ENCODE peak calls at places on chromosomes 3 and 15, in seven cellular contexts. B is H9, K is H1, T is fibroblast of lung, G is GM23248, E is IMR-90, N is PC-3. Q is an unnamed sample.

GRCh38 chr15:101307897-101308603 is 13.0 kb upstream of the SNRPA1 start:
- DNase-seq in G (no peak), B (no peak), K (no peak), E (no peak), T (no peak), N (no peak), Q (no peak)

GRCh38 chr3:140994316-140994715 is 52.7 kb downstream of the SLC25A36 start:
- DNase-seq in N (no peak), G (peak), K (no peak), E (no peak), T (peak), B (no peak), Q (peak)

GRCh38 chr3:54819926-54820325 is 107.9 kb downstream of the LRTM1 start:
- DNase-seq in B (no peak), T (peak), K (no peak), N (no peak), G (no peak), E (peak), Q (no peak)

GRCh38 chr15:80957556-80957955 is 32.1 kb downstream of the MESD start:
- DNase-seq in B (no peak), N (no peak), T (peak), E (peak), K (no peak), G (peak), Q (no peak)

GRCh38 chr15:72782993-72783562 is 480 bp downstream of the ADPGK start:
- DNase-seq in G (peak), T (no peak), B (no peak), K (no peak), E (peak), N (peak), Q (peak)

GRCh38 chr3:147358144-147358992 is 48.0 kb downstream of the ZIC4 start:
- DNase-seq in T (no peak), B (peak), K (no peak), G (no peak), N (no peak), E (no peak), Q (no peak)

GRCh38 chr3:177471733-177472480 is 274.6 kb upstream of the TBL1XR1 start:
- DNase-seq in G (no peak), T (no peak), E (no peak), B (no peak), K (no peak), N (no peak), Q (no peak)

GRCh38 chr3:177906573-177907229 is 629.5 kb upstream of the KCNMB2 start:
- DNase-seq in K (no peak), G (peak), T (peak), E (no peak), B (no peak), N (peak), Q (no peak)

GRCh38 chr15:84816694-84817460 is at the start of gene ALPK3:
- DNase-seq in N (no peak), T (peak), B (peak), K (no peak), E (no peak), G (no peak), Q (no peak)

GRCh38 chr3:150237490-150237889 is 170.6 kb upstream of the TSC22D2 start:
- DNase-seq in T (peak), K (no peak), G (peak), N (peak), E (peak), B (no peak), Q (peak)

GRCh38 chr3:195717416-195717815 is 3.4 kb upstream of the MUC20 start:
- DNase-seq in G (no peak), N (no peak), T (no peak), K (no peak), E (no peak), B (no peak), Q (no peak)

GRCh38 chr3:188974856-188975611 is 196.7 kb upstream of the TPRG1 start:
- DNase-seq in G (peak), E (peak), K (no peak), N (peak), B (no peak), T (peak), Q (peak)

GRCh38 chr3:169241928-169242751 is 421.4 kb downstream of the MECOM start:
- DNase-seq in K (no peak), G (peak), N (no peak), E (peak), B (peak), T (peak), Q (peak)

GRCh38 chr15:70245932-70246622 is 148.4 kb upstream of the TLE3 start:
- DNase-seq in T (peak), B (no peak), G (peak), K (no peak), E (peak), N (peak), Q (peak)

GRCh38 chr3:148601766-148602685 is 95.7 kb upstream of the AGTR1 start:
- DNase-seq in T (peak), B (no peak), N (no peak), E (peak), G (peak), K (no peak), Q (no peak)

GRCh38 chr15:60582370-60583036 is 103.6 kb upstream of the ICE2 start:
- DNase-seq in B (no peak), T (no peak), N (no peak), G (no peak), E (peak), K (no peak), Q (no peak)
- H3K4me2 ChIP-seq in B (no peak), T (no peak), N (no peak), G (no peak), E (no peak), K (no peak), Q (no peak)

DNA sequence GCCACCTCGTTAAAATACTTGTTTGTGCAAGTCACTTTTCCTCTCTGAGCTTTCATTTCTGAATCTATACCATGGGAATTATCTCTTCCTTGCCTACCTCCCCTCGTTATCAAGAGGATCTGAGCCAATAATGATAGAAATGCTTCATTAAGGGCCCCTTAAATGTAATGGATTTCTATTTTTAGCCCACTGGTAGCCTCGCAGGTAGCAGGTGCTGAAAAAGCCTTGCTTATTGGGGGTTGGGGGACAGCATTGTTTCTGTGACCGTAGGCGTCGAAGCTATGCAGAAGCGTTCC is 466 bp upstream of the PIAS1 start:
- DNase-seq in T (no peak), E (no peak), G (no peak), N (no peak), B (no peak), K (no peak), Q (no peak)
- H3K4me2 ChIP-seq in T (peak), E (peak), G (peak), N (peak), B (peak), K (peak), Q (peak)

DNA sequence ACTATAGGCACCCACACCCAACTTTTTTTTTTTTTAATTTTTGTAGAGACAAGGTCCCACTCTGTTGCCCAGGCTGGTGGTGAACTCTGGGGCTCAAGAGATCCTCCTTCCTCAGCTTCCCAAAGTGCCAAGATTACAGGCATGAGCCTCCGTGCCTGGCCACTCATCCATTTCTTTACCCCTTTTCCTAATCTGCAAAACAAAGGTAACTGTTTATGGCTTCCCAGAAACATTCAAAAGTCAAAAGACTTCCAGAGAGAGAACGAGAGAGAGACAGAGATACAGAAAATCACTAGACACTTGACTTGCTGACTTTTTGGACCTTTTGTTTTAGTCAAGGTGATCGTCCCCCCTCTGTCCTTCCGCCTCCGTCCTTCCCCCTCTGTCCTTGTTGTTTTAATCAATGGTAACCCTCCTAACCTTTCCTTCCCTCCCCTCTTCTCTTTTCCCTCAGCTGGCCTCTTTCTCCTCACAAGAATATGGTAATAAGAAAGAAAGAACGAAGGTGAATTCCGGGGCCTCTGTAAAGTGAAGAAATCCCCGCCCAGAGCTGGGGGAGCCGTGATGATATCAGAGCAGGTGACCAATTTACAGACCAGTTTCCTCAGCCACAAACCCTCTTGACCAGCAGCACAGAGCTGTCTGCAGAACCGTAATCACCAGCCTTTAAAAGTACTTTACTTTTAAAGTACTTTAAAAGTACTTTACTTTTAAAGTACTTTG is 21.9 kb downstream of the KLHL6 start:
- DNase-seq in G (no peak), E (no peak), N (no peak), K (no peak), T (no peak), B (peak), Q (no peak)
- H3K4me2 ChIP-seq in G (no peak), E (no peak), N (no peak), K (peak), T (no peak), B (peak), Q (no peak)

GRCh38 chr15:41884458-41884857 is 9.4 kb downstream of the SPTBN5 start:
- DNase-seq in K (no peak), N (no peak), T (no peak), E (no peak), G (no peak), B (no peak), Q (no peak)

GRCh38 chr15:41882689-41883483 is 11.0 kb downstream of the SPTBN5 start:
- DNase-seq in G (no peak), T (no peak), B (no peak), K (no peak), N (no peak), E (no peak), Q (no peak)

GRCh38 chr15:41881550-41881924 is 12.3 kb downstream of the SPTBN5 start:
- DNase-seq in G (peak), B (no peak), T (no peak), N (no peak), K (no peak), E (no peak), Q (no peak)

GRCh38 chr15:41881925-41882688 is 11.7 kb downstream of the SPTBN5 start:
- DNase-seq in G (no peak), E (no peak), K (no peak), T (peak), N (no peak), B (peak), Q (no peak)

GRCh38 chr15:41883484-41883825 is 10.4 kb downstream of the SPTBN5 start:
- DNase-seq in T (no peak), B (no peak), G (no peak), N (no peak), E (no peak), K (no peak), Q (no peak)
- H3K4me2 ChIP-seq in T (no peak), B (no peak), G (no peak), N (no peak), E (no peak), K (no peak), Q (no peak)

GRCh38 chr15:24076090-24076784 is 389.1 kb upstream of the NDN start:
- DNase-seq in K (no peak), N (no peak), G (no peak), B (no peak), E (no peak), T (no peak), Q (no peak)
- H3K4me2 ChIP-seq in K (no peak), N (no peak), G (no peak), B (no peak), E (no peak), T (no peak), Q (no peak)